ENCODE peak calls at places on chromosomes 6 and 20, in six cellular contexts. One of them, this sample, is unnamed.

GRCh38 chr6:17867880-17868279 is 119.6 kb downstream of the KIF13A start:
- DNase-seq in substantia nigra: no peak
- DNase-seq in stimulated activated CD4-positive, alpha-beta T cell treated with anti-CD3 and anti-CD28 coated beads, TNF-alpha, amount 100 ng/mL, for 48 hours: no peak
- DNase-seq in upper lobe of right lung: no peak
- DNase-seq in H54: no peak
- DNase-seq in NCI-H774: no peak
- DNase-seq in this sample: peak

GRCh38 chr6:99821164-99821563 is 172.9 kb downstream of the MCHR2 start:
- DNase-seq in NCI-H774: peak
- DNase-seq in upper lobe of right lung: no peak
- DNase-seq in substantia nigra: no peak
- DNase-seq in H54: no peak
- DNase-seq in stimulated activated CD4-positive, alpha-beta T cell treated with anti-CD3 and anti-CD28 coated beads, TNF-alpha, amount 100 ng/mL, for 48 hours: no peak
- DNase-seq in this sample: no peak

GRCh38 chr6:95325858-95326257 is 251.5 kb upstream of the MANEA start:
- DNase-seq in stimulated activated CD4-positive, alpha-beta T cell treated with anti-CD3 and anti-CD28 coated beads, TNF-alpha, amount 100 ng/mL, for 48 hours: no peak
- DNase-seq in H54: no peak
- DNase-seq in NCI-H774: no peak
- DNase-seq in substantia nigra: no peak
- DNase-seq in upper lobe of right lung: no peak
- DNase-seq in this sample: no peak

GRCh38 chr20:48463916-48464315 is 363.9 kb downstream of the PREX1 start:
- DNase-seq in substantia nigra: no peak
- DNase-seq in upper lobe of right lung: no peak
- DNase-seq in NCI-H774: no peak
- DNase-seq in stimulated activated CD4-positive, alpha-beta T cell treated with anti-CD3 and anti-CD28 coated beads, TNF-alpha, amount 100 ng/mL, for 48 hours: no peak
- DNase-seq in H54: no peak
- DNase-seq in this sample: no peak

GRCh38 chr6:133130863-133131262 is 110.3 kb upstream of the EYA4 start:
- DNase-seq in stimulated activated CD4-positive, alpha-beta T cell treated with anti-CD3 and anti-CD28 coated beads, TNF-alpha, amount 100 ng/mL, for 48 hours: no peak
- DNase-seq in substantia nigra: no peak
- DNase-seq in NCI-H774: peak
- DNase-seq in H54: no peak
- DNase-seq in upper lobe of right lung: peak
- DNase-seq in this sample: peak

GRCh38 chr20:389220-389619 is 8.7 kb downstream of the TRIB3 start:
- DNase-seq in NCI-H774: no peak
- DNase-seq in H54: no peak
- DNase-seq in substantia nigra: no peak
- DNase-seq in upper lobe of right lung: no peak
- DNase-seq in stimulated activated CD4-positive, alpha-beta T cell treated with anti-CD3 and anti-CD28 coated beads, TNF-alpha, amount 100 ng/mL, for 48 hours: no peak
- DNase-seq in this sample: no peak

GRCh38 chr20:17571967-17572638 is 2.2 kb downstream of the DSTN start:
- DNase-seq in stimulated activated CD4-positive, alpha-beta T cell treated with anti-CD3 and anti-CD28 coated beads, TNF-alpha, amount 100 ng/mL, for 48 hours: no peak
- DNase-seq in NCI-H774: no peak
- DNase-seq in substantia nigra: no peak
- DNase-seq in upper lobe of right lung: no peak
- DNase-seq in H54: no peak
- DNase-seq in this sample: no peak

GRCh38 chr20:32585011-32585518 is at the start of gene NOL4L:
- DNase-seq in NCI-H774: peak
- DNase-seq in H54: peak
- DNase-seq in upper lobe of right lung: no peak
- DNase-seq in substantia nigra: no peak
- DNase-seq in stimulated activated CD4-positive, alpha-beta T cell treated with anti-CD3 and anti-CD28 coated beads, TNF-alpha, amount 100 ng/mL, for 48 hours: no peak
- DNase-seq in this sample: peak

GRCh38 chr6:7727951-7728854 is 2.3 kb downstream of the BMP6 start:
- DNase-seq in substantia nigra: no peak
- DNase-seq in H54: no peak
- DNase-seq in NCI-H774: peak
- DNase-seq in upper lobe of right lung: peak
- DNase-seq in stimulated activated CD4-positive, alpha-beta T cell treated with anti-CD3 and anti-CD28 coated beads, TNF-alpha, amount 100 ng/mL, for 48 hours: no peak
- DNase-seq in this sample: no peak

GRCh38 chr20:25327521-25328235 is 63.0 kb downstream of the ABHD12 start:
- DNase-seq in substantia nigra: no peak
- DNase-seq in H54: no peak
- DNase-seq in upper lobe of right lung: no peak
- DNase-seq in NCI-H774: no peak
- DNase-seq in stimulated activated CD4-positive, alpha-beta T cell treated with anti-CD3 and anti-CD28 coated beads, TNF-alpha, amount 100 ng/mL, for 48 hours: no peak
- DNase-seq in this sample: no peak

GRCh38 chr6:52360601-52361346 is 1.2 kb upstream of the PAQR8 start:
- DNase-seq in H54: no peak
- DNase-seq in substantia nigra: no peak
- DNase-seq in stimulated activated CD4-positive, alpha-beta T cell treated with anti-CD3 and anti-CD28 coated beads, TNF-alpha, amount 100 ng/mL, for 48 hours: no peak
- DNase-seq in upper lobe of right lung: no peak
- DNase-seq in NCI-H774: no peak
- DNase-seq in this sample: no peak

GRCh38 chr6:20021795-20022194 is 184.6 kb downstream of the ID4 start:
- DNase-seq in upper lobe of right lung: no peak
- DNase-seq in stimulated activated CD4-positive, alpha-beta T cell treated with anti-CD3 and anti-CD28 coated beads, TNF-alpha, amount 100 ng/mL, for 48 hours: no peak
- DNase-seq in substantia nigra: no peak
- DNase-seq in H54: no peak
- DNase-seq in NCI-H774: peak
- DNase-seq in this sample: no peak

GRCh38 chr6:169324661-169325459 is 71.2 kb upstream of the THBS2 start:
- DNase-seq in H54: no peak
- DNase-seq in stimulated activated CD4-positive, alpha-beta T cell treated with anti-CD3 and anti-CD28 coated beads, TNF-alpha, amount 100 ng/mL, for 48 hours: no peak
- DNase-seq in NCI-H774: no peak
- DNase-seq in upper lobe of right lung: no peak
- DNase-seq in substantia nigra: no peak
- DNase-seq in this sample: no peak

GRCh38 chr6:168538892-168539811 is 98.2 kb downstream of the SMOC2 start:
- DNase-seq in substantia nigra: no peak
- DNase-seq in NCI-H774: no peak
- DNase-seq in stimulated activated CD4-positive, alpha-beta T cell treated with anti-CD3 and anti-CD28 coated beads, TNF-alpha, amount 100 ng/mL, for 48 hours: no peak
- DNase-seq in upper lobe of right lung: no peak
- DNase-seq in H54: no peak
- DNase-seq in this sample: no peak

GRCh38 chr6:167141667-167142432 is 15.9 kb downstream of the GPR31 start:
- DNase-seq in upper lobe of right lung: no peak
- DNase-seq in substantia nigra: no peak
- DNase-seq in NCI-H774: peak
- DNase-seq in H54: peak
- DNase-seq in stimulated activated CD4-positive, alpha-beta T cell treated with anti-CD3 and anti-CD28 coated beads, TNF-alpha, amount 100 ng/mL, for 48 hours: peak
- DNase-seq in this sample: no peak

GRCh38 chr6:105900120-105900937 is 185.8 kb upstream of the PRDM1 start:
- DNase-seq in stimulated activated CD4-positive, alpha-beta T cell treated with anti-CD3 and anti-CD28 coated beads, TNF-alpha, amount 100 ng/mL, for 48 hours: no peak
- DNase-seq in substantia nigra: no peak
- DNase-seq in H54: no peak
- DNase-seq in NCI-H774: no peak
- DNase-seq in upper lobe of right lung: no peak
- DNase-seq in this sample: no peak

GRCh38 chr20:46179811-46180326 is 61.8 kb downstream of the CD40 start:
- DNase-seq in H54: no peak
- DNase-seq in NCI-H774: no peak
- DNase-seq in substantia nigra: no peak
- DNase-seq in stimulated activated CD4-positive, alpha-beta T cell treated with anti-CD3 and anti-CD28 coated beads, TNF-alpha, amount 100 ng/mL, for 48 hours: no peak
- DNase-seq in upper lobe of right lung: no peak
- DNase-seq in this sample: no peak

GRCh38 chr6:282867-283416 is 9.3 kb upstream of the DUSP22 start:
- DNase-seq in H54: no peak
- DNase-seq in stimulated activated CD4-positive, alpha-beta T cell treated with anti-CD3 and anti-CD28 coated beads, TNF-alpha, amount 100 ng/mL, for 48 hours: no peak
- DNase-seq in upper lobe of right lung: no peak
- DNase-seq in substantia nigra: no peak
- DNase-seq in NCI-H774: no peak
- DNase-seq in this sample: no peak

GRCh38 chr20:43579861-43580793 is 10.6 kb upstream of the IFT52 start:
- DNase-seq in H54: no peak
- DNase-seq in substantia nigra: no peak
- DNase-seq in stimulated activated CD4-positive, alpha-beta T cell treated with anti-CD3 and anti-CD28 coated beads, TNF-alpha, amount 100 ng/mL, for 48 hours: no peak
- DNase-seq in upper lobe of right lung: peak
- DNase-seq in NCI-H774: peak
- DNase-seq in this sample: no peak

GRCh38 chr20:39553120-39553519 is 591.0 kb downstream of the DHX35 start:
- DNase-seq in stimulated activated CD4-positive, alpha-beta T cell treated with anti-CD3 and anti-CD28 coated beads, TNF-alpha, amount 100 ng/mL, for 48 hours: no peak
- DNase-seq in NCI-H774: no peak
- DNase-seq in H54: no peak
- DNase-seq in upper lobe of right lung: no peak
- DNase-seq in substantia nigra: no peak
- DNase-seq in this sample: no peak

GRCh38 chr6:89050155-89050554 is 30.4 kb upstream of the PNRC1 start:
- DNase-seq in stimulated activated CD4-positive, alpha-beta T cell treated with anti-CD3 and anti-CD28 coated beads, TNF-alpha, amount 100 ng/mL, for 48 hours: no peak
- DNase-seq in H54: no peak
- DNase-seq in substantia nigra: no peak
- DNase-seq in NCI-H774: no peak
- DNase-seq in upper lobe of right lung: no peak
- DNase-seq in this sample: no peak

GRCh38 chr6:54267798-54268197 is 40.4 kb upstream of the TINAG start:
- DNase-seq in H54: no peak
- DNase-seq in stimulated activated CD4-positive, alpha-beta T cell treated with anti-CD3 and anti-CD28 coated beads, TNF-alpha, amount 100 ng/mL, for 48 hours: no peak
- DNase-seq in upper lobe of right lung: no peak
- DNase-seq in substantia nigra: no peak
- DNase-seq in NCI-H774: no peak
- DNase-seq in this sample: no peak